ENCODE peak calls at places on chromosomes 3 and 15, in four cellular contexts. W, L, Q and C are unnamed samples.

GRCh38 chr15:79942656-79943481 is 28.1 kb downstream of the BCL2A1 start:
- DNase-seq in L (no peak), W (no peak), Q (no peak), C (no peak)

GRCh38 chr3:193929373-193929772 is 206.6 kb upstream of the HES1 start:
- DNase-seq in Q (no peak), L (no peak), W (no peak), C (no peak)

GRCh38 chr3:113838631-113839209 is at the start of gene GRAMD1C:
- DNase-seq in Q (peak; percentile 90), L (peak; percentile 52), W (peak; percentile 84), C (peak; percentile 87)

GRCh38 chr15:70269991-70270751 is 172.5 kb upstream of the TLE3 start:
- DNase-seq in W (no peak), Q (no peak), L (no peak), C (no peak)

GRCh38 chr15:88982304-88982945 is 69.2 kb upstream of the MFGE8 start:
- DNase-seq in W (no peak), L (no peak), Q (no peak), C (no peak)

GRCh38 chr3:72318504-72319201 is 529.6 kb downstream of the SHQ1 start:
- DNase-seq in L (no peak), W (peak; percentile 85), Q (no peak), C (no peak)

GRCh38 chr3:24220859-24221657 is 273.6 kb downstream of the THRB start:
- DNase-seq in Q (no peak), L (no peak), W (peak; percentile 19), C (no peak)

GRCh38 chr3:175288616-175289015 is 429.5 kb downstream of the NAALADL2 start:
- DNase-seq in W (no peak), Q (no peak), L (no peak), C (no peak)

GRCh38 chr3:45232531-45232930 is 6.4 kb upstream of the TMEM158 start:
- DNase-seq in Q (no peak), W (no peak), L (no peak), C (no peak)

GRCh38 chr3:134419966-134420321 is 45.7 kb upstream of the AMOTL2 start:
- DNase-seq in L (no peak), W (no peak), Q (no peak), C (no peak)
- H3K27ac ChIP-seq in L (no peak overlapping the region), W (no peak overlapping the region), Q (no peak overlapping the region), C (no peak overlapping the region)

GRCh38 chr3:46484911-46485696 is 12.7 kb upstream of the RTP3 start:
- DNase-seq in L (no peak), Q (no peak), W (no peak), C (no peak)

GRCh38 chr3:46482632-46483311 is 15.0 kb upstream of the RTP3 start:
- DNase-seq in Q (no peak), W (no peak), L (no peak), C (no peak)

GRCh38 chr3:46483799-46484198 is 14.0 kb upstream of the RTP3 start:
- DNase-seq in L (no peak), Q (no peak), W (no peak), C (no peak)

GRCh38 chr3:46481636-46482035 is 16.1 kb upstream of the RTP3 start:
- DNase-seq in L (no peak), W (no peak), Q (no peak), C (no peak)

GRCh38 chr3:46484388-46484787 is 13.4 kb upstream of the RTP3 start:
- DNase-seq in W (no peak), Q (no peak), L (no peak), C (no peak)
- H3K27ac ChIP-seq in W (no peak overlapping the region), Q (no peak overlapping the region), L (no peak overlapping the region), C (no peak overlapping the region)

GRCh38 chr3:120599211-120599610 is 3.1 kb downstream of the NDUFB4 start:
- DNase-seq in W (no peak), Q (no peak), L (no peak), C (no peak)

GRCh38 chr3:120604382-120604781 is 8.2 kb downstream of the NDUFB4 start:
- DNase-seq in W (no peak), L (no peak), Q (no peak), C (no peak)

GRCh38 chr3:120604784-120605183 is 8.6 kb downstream of the NDUFB4 start:
- DNase-seq in W (no peak), Q (no peak), L (no peak), C (no peak)

GRCh38 chr3:120602682-120603081 is 6.5 kb downstream of the NDUFB4 start:
- DNase-seq in Q (no peak), L (no peak), W (no peak), C (no peak)

DNA sequence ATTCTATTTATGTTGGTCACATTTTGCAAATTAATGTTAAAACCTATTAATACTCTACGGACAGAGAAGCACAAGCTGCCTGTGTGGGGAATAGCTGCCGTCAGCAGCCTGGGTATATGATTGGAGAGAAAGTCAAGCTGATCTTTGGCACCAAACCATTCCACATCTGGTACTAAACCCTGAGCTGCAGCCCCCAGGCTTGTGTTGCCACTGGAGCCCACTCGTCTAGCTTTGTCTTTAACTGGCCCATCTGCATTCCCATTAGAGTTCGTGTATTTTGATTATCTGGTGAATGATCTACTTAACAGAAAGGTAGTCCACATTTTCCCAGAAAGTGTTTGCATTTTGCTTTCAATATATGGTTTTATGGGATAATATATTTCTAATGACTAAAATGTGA is 5.4 kb downstream of the NDUFB4 start:
- DNase-seq in Q (no peak), W (no peak), L (no peak), C (no peak)
- H3K27ac ChIP-seq in Q (no peak overlapping the region), W (no peak overlapping the region), L (no peak overlapping the region), C (no peak overlapping the region)

DNA sequence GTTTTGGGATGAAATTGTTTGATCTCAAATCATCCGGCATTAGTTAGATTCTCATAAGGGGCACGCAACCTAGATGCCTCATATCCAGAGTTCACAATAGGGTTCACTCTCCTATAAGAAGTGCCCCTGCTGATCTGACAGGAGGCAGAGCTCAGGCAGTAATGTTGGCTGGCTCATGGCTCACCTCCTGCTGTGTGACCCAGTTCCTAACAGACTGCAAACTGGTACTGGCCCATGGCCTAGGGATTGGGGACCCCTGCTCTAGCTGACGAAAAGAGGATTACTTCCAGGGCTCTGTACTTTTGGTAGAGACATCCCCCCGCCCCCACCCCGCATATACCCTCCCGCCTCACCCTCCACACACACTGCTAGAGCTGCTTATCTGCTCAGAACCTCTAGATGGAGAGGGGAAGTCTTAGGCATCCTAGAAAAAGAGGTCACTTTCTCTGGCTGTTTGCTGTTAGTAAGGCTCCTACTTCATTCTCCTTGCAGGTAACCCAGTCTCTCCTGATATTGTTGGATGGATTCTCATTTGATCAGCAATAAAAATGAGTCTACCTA is 923.1 kb downstream of the CADM2 start:
- DNase-seq in W (no peak), L (no peak), Q (no peak), C (no peak)
- H3K27ac ChIP-seq in W (no peak overlapping the region), L (no peak overlapping the region), Q (no peak overlapping the region), C (no peak overlapping the region)

GRCh38 chr3:13823692-13824091 is 56.2 kb downstream of the WNT7A start:
- DNase-seq in Q (no peak), W (no peak), L (no peak), C (no peak)

GRCh38 chr3:13824521-13825316 is 55.2 kb downstream of the WNT7A start:
- DNase-seq in L (no peak), W (no peak), Q (no peak), C (no peak)

GRCh38 chr3:13826672-13827071 is 53.2 kb downstream of the WNT7A start:
- DNase-seq in W (no peak), Q (no peak), L (no peak), C (no peak)

GRCh38 chr3:13825821-13826220 is 54.0 kb downstream of the WNT7A start:
- DNase-seq in W (no peak), Q (no peak), L (no peak), C (no peak)

GRCh38 chr3:13825317-13825590 is 54.6 kb downstream of the WNT7A start:
- DNase-seq in Q (no peak), L (no peak), W (no peak), C (no peak)
- H3K27ac ChIP-seq in Q (no peak overlapping the region), L (no peak overlapping the region), W (no peak overlapping the region), C (no peak overlapping the region)

GRCh38 chr15:68349173-68349572 is 71.6 kb downstream of the FEM1B start:
- DNase-seq in W (no peak), Q (no peak), L (no peak), C (no peak)
- H3K27ac ChIP-seq in W (no peak overlapping the region), Q (no peak overlapping the region), L (no peak overlapping the region), C (no peak overlapping the region)

DNA sequence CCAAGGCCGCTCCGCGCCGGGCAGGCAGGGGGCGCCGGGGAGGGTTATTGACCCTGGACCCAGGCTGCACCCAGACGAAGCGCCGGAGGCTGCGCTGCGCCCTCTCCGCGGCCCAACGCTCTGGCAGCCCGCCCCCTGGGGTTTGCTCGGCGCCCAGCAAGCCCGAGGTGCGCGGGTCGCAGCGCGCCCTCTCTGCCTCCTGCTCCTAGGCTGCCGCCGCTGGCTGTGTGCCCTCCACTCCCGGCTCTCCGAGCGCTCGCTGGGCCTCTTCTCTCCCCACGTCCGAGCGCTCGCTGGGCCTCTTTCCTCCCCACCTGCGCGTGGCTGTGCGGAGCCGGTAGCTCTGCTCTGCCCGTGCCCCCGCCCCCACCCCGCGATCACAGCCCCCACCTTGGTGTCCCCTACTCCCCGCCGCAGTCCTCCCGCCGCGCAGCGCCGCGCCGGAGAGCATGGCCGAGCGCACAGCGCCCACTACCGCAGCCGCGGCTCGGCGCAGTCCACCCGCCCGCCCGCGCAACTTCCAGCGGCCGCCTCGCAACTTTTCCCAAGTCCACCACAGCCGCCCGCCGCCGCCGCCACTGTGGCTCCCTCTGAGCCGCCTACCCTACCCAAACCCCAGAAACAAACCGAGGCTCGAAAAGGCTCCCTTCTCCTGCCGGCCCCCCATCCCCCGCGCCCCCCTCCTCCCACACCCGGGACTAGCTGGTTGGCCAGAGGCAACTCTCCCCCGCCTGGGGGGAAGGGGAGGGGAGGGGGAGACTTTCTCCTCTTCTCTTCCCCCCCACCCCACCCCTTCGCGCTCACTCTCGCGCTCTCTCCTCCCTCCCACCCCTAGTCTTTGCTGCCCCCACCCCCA is 1.1 kb downstream of the MECOM start:
- DNase-seq in W (peak; percentile 67), Q (no peak), L (peak; percentile 42), C (peak; percentile 81)
- H3K27ac ChIP-seq in W (peak overlapping the region; percentile 79), Q (no peak overlapping the region), L (no peak overlapping the region), C (peak overlapping the region; percentile 76)

GRCh38 chr15:73899197-73900128 is 26.1 kb downstream of the TBC1D21 start:
- DNase-seq in W (no peak), L (no peak), Q (no peak), C (no peak)

GRCh38 chr15:73901126-73901810 is 25.0 kb upstream of the LOXL1 start:
- DNase-seq in L (no peak), Q (no peak), W (no peak), C (no peak)

GRCh38 chr15:73894133-73894814 is 20.9 kb downstream of the TBC1D21 start:
- DNase-seq in L (no peak), W (no peak), Q (no peak), C (no peak)

GRCh38 chr15:73900129-73900712 is 26.0 kb upstream of the LOXL1 start:
- DNase-seq in L (no peak), Q (no peak), W (no peak), C (no peak)

GRCh38 chr15:73897441-73898261 is 24.3 kb downstream of the TBC1D21 start:
- DNase-seq in W (no peak), Q (peak; percentile 57), L (no peak), C (no peak)
- H3K27ac ChIP-seq in W (no peak overlapping the region), Q (no peak overlapping the region), L (no peak overlapping the region), C (no peak overlapping the region)

GRCh38 chr3:50299638-50299928 is 378 bp upstream of the HYAL3 start:
- DNase-seq in L (no peak), W (no peak), Q (no peak), C (no peak)
- H3K27ac ChIP-seq in L (peak overlapping the region; percentile 97), W (peak overlapping the region; percentile 89), Q (peak overlapping the region; percentile 96), C (peak overlapping the region; percentile 85)